ENCODE peak calls at places on chromosomes 2 and 18, in four cellular contexts. W, K, Q and G are unnamed samples.

GRCh38 chr2:69184224-69184623 is 171.2 kb downstream of the ANTXR1 start:
- DNase-seq in W (no peak), Q (no peak), K (no peak), G (no peak)

GRCh38 chr2:119683717-119684443 is 4.9 kb downstream of the TMEM177 start:
- DNase-seq in Q (peak; percentile 71), W (peak; percentile 20), K (no peak), G (peak; percentile 34)

GRCh38 chr2:54206596-54206995 is 49.4 kb downstream of the TSPYL6 start:
- DNase-seq in K (no peak), W (no peak), Q (no peak), G (no peak)

GRCh38 chr2:110980613-110981062 is 140.1 kb upstream of the BCL2L11 start:
- DNase-seq in K (no peak), W (no peak), Q (no peak), G (no peak)

GRCh38 chr2:148968776-148969175 is 69.7 kb upstream of the LYPD6B start:
- DNase-seq in K (no peak), W (no peak), Q (no peak), G (no peak)

GRCh38 chr2:130819915-130820861 is 16.5 kb upstream of the ARHGEF4 start:
- DNase-seq in W (no peak), Q (no peak), K (no peak), G (no peak)

GRCh38 chr2:174971868-174972781 is 33.1 kb downstream of the CHN1 start:
- DNase-seq in K (no peak), Q (peak; percentile 32), W (no peak), G (no peak)

GRCh38 chr2:207328944-207329386 is 163.2 kb upstream of the KLF7 start:
- DNase-seq in Q (no peak), K (no peak), W (no peak), G (no peak)

GRCh38 chr2:29317077-29317517 is 201.9 kb downstream of the CLIP4 start:
- DNase-seq in K (no peak), W (no peak), Q (peak; percentile 24), G (no peak)

GRCh38 chr2:147703171-147703570 is 141.7 kb upstream of the ACVR2A start:
- DNase-seq in W (no peak), K (no peak), Q (no peak), G (no peak)

GRCh38 chr2:205086689-205087088 is 541.4 kb downstream of the PARD3B start:
- DNase-seq in W (no peak), Q (no peak), K (no peak), G (no peak)

GRCh38 chr2:147683380-147683779 is 161.4 kb upstream of the ACVR2A start:
- DNase-seq in K (no peak), Q (no peak), W (no peak), G (no peak)

GRCh38 chr18:58788971-58789797 is 75.5 kb upstream of the ZNF532 start:
- DNase-seq in Q (peak; percentile 46), K (peak; percentile 31), W (peak; percentile 39), G (no peak)

GRCh38 chr18:35851286-35851967 is 121.1 kb upstream of the RMP24 start:
- DNase-seq in Q (no peak), W (no peak), K (no peak), G (no peak)

GRCh38 chr2:189210250-189211075 is 30.9 kb upstream of the COL5A2 start:
- DNase-seq in W (no peak), Q (peak; percentile 77), K (peak; percentile 24), G (peak; percentile 78)

GRCh38 chr2:100137877-100138570 is 4.4 kb downstream of the AFF3 start:
- DNase-seq in Q (no peak), K (no peak), W (peak; percentile 40), G (no peak)

GRCh38 chr2:24382363-24383021 is 22.2 kb upstream of the ITSN2 start:
- DNase-seq in W (peak; percentile 60), Q (peak; percentile 66), K (no peak), G (peak; percentile 51)

GRCh38 chr2:112690853-112691390 is 29.9 kb upstream of the NT5DC4 start:
- DNase-seq in W (peak; percentile 71), Q (peak; percentile 85), K (no peak), G (peak; percentile 29)

GRCh38 chr2:158189526-158189925 is 87.8 kb downstream of the UPP2 start:
- DNase-seq in W (no peak), Q (no peak), K (no peak), G (no peak)

GRCh38 chr2:121076885-121077549 is 208.0 kb downstream of the TFCP2L1 start:
- DNase-seq in Q (peak; percentile 78), K (peak; percentile 44), W (peak; percentile 84), G (no peak)

GRCh38 chr2:236541008-236541562 is 28.5 kb upstream of the ACKR3 start:
- DNase-seq in Q (no peak), K (no peak), W (no peak), G (no peak)

GRCh38 chr2:141055526-141055925 is 1075.3 kb downstream of the LRP1B start:
- DNase-seq in W (no peak), K (no peak), Q (no peak), G (no peak)

GRCh38 chr2:45444991-45445390 is 166.1 kb downstream of the SRBD1 start:
- DNase-seq in K (no peak), W (no peak), Q (no peak), G (no peak)

GRCh38 chr2:96251721-96252292 is 14.0 kb downstream of the TMEM127 start:
- DNase-seq in W (peak; percentile 61), Q (peak; percentile 99), K (no peak), G (peak; percentile 41)

DNA sequence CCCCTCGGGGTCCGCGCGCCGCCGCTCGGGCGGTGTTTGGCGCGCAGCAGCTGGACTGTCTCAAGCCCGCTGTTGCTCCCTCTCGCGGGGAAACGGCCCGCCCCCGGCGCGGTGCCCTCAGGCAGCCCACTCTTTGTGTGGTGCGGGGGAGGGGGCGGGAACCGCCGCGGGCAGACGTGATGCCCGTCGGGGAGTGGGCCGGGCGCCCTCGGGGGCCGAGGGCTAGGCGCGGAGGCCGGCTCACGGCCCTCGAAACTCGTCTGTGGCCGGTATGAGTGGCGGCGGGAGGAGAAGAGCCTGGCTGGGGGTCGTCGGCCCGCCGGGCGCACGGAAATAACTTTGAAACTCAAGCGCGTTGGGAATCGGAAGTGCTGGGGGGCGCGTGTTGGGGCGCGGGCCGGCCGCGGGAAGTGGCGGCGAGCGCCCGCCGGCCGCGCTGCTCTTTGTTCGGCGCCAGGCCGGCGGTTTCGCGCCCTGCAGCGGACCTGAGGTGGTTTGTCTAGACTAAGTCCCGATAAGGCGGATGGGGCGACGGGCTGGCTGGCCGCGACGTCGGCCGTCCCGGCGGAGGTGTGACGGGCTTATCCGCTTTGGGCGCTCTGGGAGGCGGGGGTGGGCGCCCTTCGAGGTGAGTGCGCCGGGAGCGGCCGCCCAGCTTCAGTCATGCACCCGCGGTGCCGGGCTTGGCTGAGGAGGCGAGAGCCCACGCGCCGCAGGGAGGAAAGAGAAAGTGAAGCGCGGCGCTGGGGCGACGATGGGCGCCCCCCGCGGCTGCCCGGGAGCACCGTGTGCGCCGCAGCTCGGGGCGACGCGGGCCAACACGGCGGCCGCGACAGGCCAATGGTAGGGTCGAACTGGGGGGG is 679 bp downstream of the PTMA start:
- DNase-seq in Q (peak; percentile 56), W (peak; percentile 50), K (no peak), G (peak; percentile 57)
- TF ChIP-seq CTCF in Q (no peak), W (no peak), K (no peak), G (peak; percentile 29)

GRCh38 chr18:77068890-77069312 is 63.7 kb downstream of the MBP start:
- DNase-seq in W (no peak), K (no peak), Q (no peak), G (peak; percentile 22)
- H3K36me3 ChIP-seq in W (peaks cover 8% of the 10 kb centered on the region), K (no peaks in the 10 kb centered on the region), Q (no peaks in the 10 kb centered on the region), G (no peaks in the 10 kb centered on the region)

GRCh38 chr2:188158337-188159100 is 133.2 kb upstream of the GULP1 start:
- DNase-seq in W (no peak), Q (no peak), K (no peak), G (no peak)

GRCh38 chr2:188159484-188159883 is 132.2 kb upstream of the GULP1 start:
- DNase-seq in Q (no peak), K (no peak), W (no peak), G (no peak)
- TF ChIP-seq POLR2A in Q (no peak), K (no peak), W (no peak), G (no peak)

GRCh38 chr2:197281421-197281820 is 29.2 kb downstream of the ANKRD44 start:
- DNase-seq in W (no peak), Q (no peak), K (no peak), G (no peak)

GRCh38 chr2:197279997-197280756 is 30.4 kb downstream of the ANKRD44 start:
- DNase-seq in K (no peak), Q (no peak), W (no peak), G (peak; percentile 63)

GRCh38 chr2:197277726-197278259 is 32.8 kb downstream of the ANKRD44 start:
- DNase-seq in K (no peak), W (no peak), Q (no peak), G (no peak)

GRCh38 chr2:197276156-197276555 is 34.4 kb downstream of the ANKRD44 start:
- DNase-seq in Q (no peak), K (no peak), W (no peak), G (no peak)

DNA sequence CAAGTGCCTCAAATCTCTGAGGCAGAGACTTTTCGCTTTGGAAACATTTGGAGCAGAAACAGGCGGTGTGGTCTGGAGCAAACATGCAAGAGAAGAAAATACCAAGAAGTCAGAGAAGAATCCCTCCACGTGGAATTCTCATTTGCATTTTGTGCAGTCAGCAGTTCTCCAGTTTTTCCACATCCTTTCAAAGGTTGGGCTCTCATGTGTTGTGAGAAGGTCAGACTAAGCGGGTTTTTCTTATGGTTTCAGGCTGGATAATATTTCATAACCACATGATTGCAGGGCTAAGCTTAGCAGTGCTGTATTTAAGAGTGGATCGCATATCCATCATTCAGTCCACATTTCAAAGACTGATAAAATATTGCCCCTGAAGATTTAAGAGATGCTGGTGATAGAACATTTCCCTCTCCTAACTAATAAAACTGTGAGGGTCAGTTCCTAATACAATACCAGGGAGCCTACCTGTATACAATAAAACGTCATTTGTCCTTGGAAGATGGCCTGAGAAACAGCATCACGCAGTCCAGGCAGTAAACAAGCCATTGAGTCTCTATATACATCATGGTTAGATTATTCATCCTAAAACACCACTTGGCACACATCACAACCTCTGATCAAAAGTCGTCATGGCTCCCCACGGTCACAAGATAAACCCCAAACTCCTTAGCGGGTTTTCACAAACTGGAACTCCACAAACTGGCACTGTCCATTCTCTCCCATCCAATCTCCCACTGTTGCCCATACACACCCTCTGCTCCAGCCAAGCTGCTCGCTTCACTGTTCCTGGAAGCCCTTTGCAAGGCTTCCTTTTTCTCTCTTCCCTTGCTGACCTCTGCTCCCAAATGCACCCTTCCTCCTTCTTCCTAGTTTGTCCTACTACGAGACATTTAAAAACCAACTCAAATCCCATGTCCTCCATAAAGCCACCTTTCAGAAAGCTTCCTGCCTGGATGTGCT is 31.5 kb downstream of the ANKRD44 start:
- DNase-seq in K (no peak), W (no peak), Q (no peak), G (no peak)
- TF ChIP-seq CTCF in K (no peak), W (no peak), Q (no peak), G (no peak)

GRCh38 chr2:64601785-64602391 is 51.8 kb downstream of the SERTAD2 start:
- DNase-seq in W (no peak), K (no peak), Q (no peak), G (no peak)
- H3K36me3 ChIP-seq in W (no peaks in the 10 kb centered on the region), K (no peaks in the 10 kb centered on the region), Q (no peaks in the 10 kb centered on the region), G (no peaks in the 10 kb centered on the region)